ENCODE peak calls at places on chromosomes 13 and 19, in nine cellular contexts. W is tibial nerve; F is ovary; N is PC-3; U is hepatocyte; A is cardiac muscle cell; Z is naive thymus-derived CD4-positive, alpha-beta T cell; M is pancreas; H is colonic mucosa. S is an unnamed sample.

GRCh38 chr13:59776924-59777690 is 386.6 kb downstream of the DIAPH3 start:
- DNase-seq in W (no peak), F (no peak), N (peak), U (no peak), A (no peak), Z (no peak), M (no peak), H (no peak), S (no peak)

GRCh38 chr19:21751379-21751778 is 16.0 kb downstream of the ZNF100 start:
- DNase-seq in W (no peak), F (no peak), N (no peak), U (no peak), A (no peak), Z (no peak), M (no peak), H (no peak), S (no peak)

GRCh38 chr13:111483621-111483987 is 163.2 kb downstream of the TEX29 start:
- DNase-seq in W (no peak), F (no peak), N (no peak), U (no peak), A (no peak), Z (no peak), M (no peak), H (no peak), S (no peak)

GRCh38 chr13:99269627-99270252 is 11.6 kb upstream of the GPR18 start:
- DNase-seq in W (no peak), F (no peak), N (peak), U (peak), A (peak), Z (peak), M (no peak), H (no peak), S (no peak)

GRCh38 chr13:23637813-23638212 is 67.6 kb downstream of the TNFRSF19 start:
- DNase-seq in W (no peak), F (peak), N (no peak), U (no peak), A (no peak), Z (no peak), M (no peak), H (no peak), S (no peak)

GRCh38 chr19:21484631-21485030 is 20.8 kb upstream of the ZNF429 start:
- DNase-seq in W (no peak), F (no peak), N (no peak), U (no peak), A (no peak), Z (no peak), M (no peak), H (no peak), S (no peak)

GRCh38 chr19:38596057-38596981 is 21.4 kb downstream of the MAP4K1 start:
- DNase-seq in W (no peak), F (peak), N (peak), U (peak), A (peak), Z (no peak), M (peak), H (peak), S (no peak)

GRCh38 chr19:17977073-17977472 is 10.2 kb downstream of the KCNN1 start:
- DNase-seq in W (no peak), F (no peak), N (no peak), U (no peak), A (no peak), Z (no peak), M (no peak), H (no peak), S (no peak)

GRCh38 chr13:27280009-27280646 is 9.5 kb downstream of the RASL11A start:
- DNase-seq in W (no peak), F (no peak), N (peak), U (no peak), A (no peak), Z (no peak), M (no peak), H (no peak), S (no peak)

GRCh38 chr13:87671824-87672603 is 843 bp downstream of the SLITRK5 start:
- DNase-seq in W (no peak), F (no peak), N (no peak), U (peak), A (no peak), Z (no peak), M (no peak), H (no peak), S (peak)

GRCh38 chr19:42282036-42282762 is 13.1 kb downstream of the CIC start:
- DNase-seq in W (peak), F (peak), N (no peak), U (peak), A (no peak), Z (no peak), M (no peak), H (no peak), S (peak)

GRCh38 chr19:5929646-5930045 is 15.6 kb downstream of the CAPS start:
- DNase-seq in W (no peak), F (no peak), N (no peak), U (no peak), A (no peak), Z (no peak), M (no peak), H (no peak), S (no peak)

GRCh38 chr13:113171250-113172125 is 13.0 kb downstream of the PROZ start:
- DNase-seq in W (no peak), F (no peak), N (no peak), U (no peak), A (no peak), Z (no peak), M (no peak), H (no peak), S (no peak)

GRCh38 chr19:51256053-51256682 is 5.3 kb downstream of the SIGLECL1 start:
- DNase-seq in W (no peak), F (no peak), N (no peak), U (no peak), A (no peak), Z (no peak), M (no peak), H (no peak), S (no peak)

GRCh38 chr19:31180907-31181306 is 168.3 kb downstream of the TSHZ3 start:
- DNase-seq in W (no peak), F (no peak), N (no peak), U (no peak), A (no peak), Z (no peak), M (no peak), H (no peak), S (no peak)

GRCh38 chr13:111476197-111476596 is 155.8 kb downstream of the TEX29 start:
- DNase-seq in W (no peak), F (no peak), N (no peak), U (no peak), A (no peak), Z (no peak), M (no peak), H (no peak), S (no peak)

GRCh38 chr13:49551245-49551644 is 34.1 kb downstream of the RCBTB1 start:
- DNase-seq in W (no peak), F (no peak), N (no peak), U (no peak), A (no peak), Z (no peak), M (no peak), H (no peak), S (no peak)

GRCh38 chr13:110743687-110744086 is 30.2 kb downstream of the ING1 start:
- DNase-seq in W (no peak), F (no peak), N (no peak), U (no peak), A (no peak), Z (no peak), M (no peak), H (no peak), S (no peak)

GRCh38 chr13:50365683-50366391 is 350.6 kb downstream of the KCNRG start:
- DNase-seq in W (no peak), F (no peak), N (peak), U (peak), A (no peak), Z (peak), M (peak), H (no peak), S (no peak)

GRCh38 chr19:31803819-31804446 is 454.7 kb upstream of the TSHZ3 start:
- DNase-seq in W (no peak), F (no peak), N (no peak), U (no peak), A (no peak), Z (no peak), M (no peak), H (no peak), S (no peak)

GRCh38 chr19:6803036-6803404 is 30.5 kb downstream of the VAV1 start:
- DNase-seq in W (no peak), F (no peak), N (no peak), U (no peak), A (no peak), Z (no peak), M (no peak), H (no peak), S (peak)

GRCh38 chr19:17236414-17236716 is 9.4 kb downstream of the NR2F6 start:
- DNase-seq in W (no peak), F (no peak), N (no peak), U (no peak), A (no peak), Z (no peak), M (no peak), H (peak), S (no peak)

GRCh38 chr13:90105881-90106496 is 1241.5 kb upstream of the MIR17HG start:
- DNase-seq in W (no peak), F (no peak), N (peak), U (no peak), A (no peak), Z (no peak), M (no peak), H (no peak), S (no peak)

GRCh38 chr13:34013061-34013460 is 195.1 kb downstream of the RFC3 start:
- DNase-seq in W (no peak), F (no peak), N (no peak), U (no peak), A (no peak), Z (no peak), M (no peak), H (no peak), S (no peak)

GRCh38 chr19:10544753-10545251 is 1.1 kb downstream of the ATG4D start:
- DNase-seq in W (no peak), F (no peak), N (no peak), U (no peak), A (no peak), Z (no peak), M (no peak), H (peak), S (peak)

GRCh38 chr19:42469311-42470239 is 26.8 kb upstream of the CXCL17 start:
- DNase-seq in W (no peak), F (no peak), N (no peak), U (no peak), A (no peak), Z (no peak), M (no peak), H (no peak), S (no peak)

GRCh38 chr19:1472227-1473055 is 6.6 kb downstream of the C19orf25 start:
- DNase-seq in W (no peak), F (no peak), N (no peak), U (no peak), A (no peak), Z (no peak), M (peak), H (no peak), S (no peak)

GRCh38 chr19:27974082-27974513 is 1238.9 kb downstream of the UQCRFS1 start:
- DNase-seq in W (no peak), F (no peak), N (peak), U (peak), A (peak), Z (no peak), M (no peak), H (peak), S (no peak)

GRCh38 chr13:77857810-77858209 is 60.8 kb downstream of the EDNRB start:
- DNase-seq in W (no peak), F (no peak), N (no peak), U (no peak), A (no peak), Z (no peak), M (no peak), H (no peak), S (no peak)
- H3K27ac ChIP-seq in W (no peak), F (no peak), N (no peak), U (no peak), A (no peak), Z (no peak), M (no peak), H (no peak), S (no peak)

GRCh38 chr19:46297700-46298476 is 1.0 kb downstream of the HIF3A start:
- DNase-seq in W (peak), F (peak), N (no peak), U (peak), A (no peak), Z (no peak), M (no peak), H (peak), S (no peak)

GRCh38 chr19:46298477-46299003 is 1.7 kb downstream of the HIF3A start:
- DNase-seq in W (no peak), F (no peak), N (no peak), U (no peak), A (no peak), Z (no peak), M (no peak), H (no peak), S (no peak)

GRCh38 chr19:46295401-46296308 is 1.2 kb upstream of the HIF3A start:
- DNase-seq in W (no peak), F (no peak), N (no peak), U (no peak), A (no peak), Z (no peak), M (no peak), H (peak), S (no peak)

GRCh38 chr19:46299004-46299509 is 2.2 kb downstream of the HIF3A start:
- DNase-seq in W (peak), F (peak), N (peak), U (peak), A (peak), Z (no peak), M (peak), H (peak), S (peak)

DNA sequence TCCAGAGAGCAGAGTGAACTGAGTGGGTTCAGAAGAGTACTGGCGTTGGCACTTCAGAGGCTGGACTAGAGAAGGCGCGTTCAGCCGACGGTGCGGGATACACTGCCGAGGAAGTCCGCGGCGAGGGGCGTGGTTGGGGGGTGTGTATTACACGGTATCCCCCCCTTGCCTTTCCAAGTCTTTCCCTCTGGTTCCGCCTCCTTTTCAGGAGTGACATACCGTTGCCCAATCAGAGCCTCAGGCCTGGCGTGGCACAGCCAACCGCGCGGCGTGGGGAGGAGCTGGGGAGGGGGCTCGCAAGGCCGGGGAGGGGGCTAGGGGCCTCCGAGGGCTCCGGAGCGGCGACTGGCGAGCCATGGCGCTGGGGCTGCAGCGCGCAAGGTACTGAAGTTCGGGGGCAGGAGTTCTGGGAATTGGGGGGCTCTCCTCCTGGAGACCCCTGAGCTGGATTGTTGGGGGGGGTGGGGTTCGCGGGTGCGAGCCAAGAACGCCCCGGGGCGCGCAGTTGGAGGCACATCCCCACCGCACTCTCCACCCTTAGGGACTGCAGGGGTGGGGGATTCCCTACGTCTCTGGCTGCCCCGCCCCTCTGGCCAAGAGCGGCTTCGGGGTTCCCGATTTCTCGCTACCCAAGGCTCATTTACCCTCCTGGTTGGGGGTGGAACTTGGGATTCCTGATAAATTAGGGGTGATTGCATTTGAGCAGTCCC is at the start of gene HIF3A:
- DNase-seq in W (peak), F (peak), N (no peak), U (peak), A (peak), Z (no peak), M (peak), H (peak), S (peak)
- H3K4me3 ChIP-seq in W (peak), F (peak), N (no peak), U (peak), A (peak), Z (no peak), M (no peak), H (peak), S (peak)

GRCh38 chr19:32823747-32824102 is 45.8 kb downstream of the SLC7A9 start:
- DNase-seq in W (no peak), F (no peak), N (no peak), U (no peak), A (no peak), Z (no peak), M (no peak), H (no peak), S (no peak)

GRCh38 chr19:32824906-32825608 is 44.5 kb downstream of the SLC7A9 start:
- DNase-seq in W (no peak), F (no peak), N (no peak), U (no peak), A (no peak), Z (no peak), M (no peak), H (no peak), S (no peak)

GRCh38 chr19:32822916-32823746 is 46.4 kb downstream of the SLC7A9 start:
- DNase-seq in W (no peak), F (no peak), N (no peak), U (no peak), A (no peak), Z (no peak), M (no peak), H (no peak), S (no peak)

GRCh38 chr19:32828139-32828538 is 41.4 kb downstream of the SLC7A9 start:
- DNase-seq in W (no peak), F (no peak), N (no peak), U (no peak), A (no peak), Z (no peak), M (no peak), H (no peak), S (no peak)

GRCh38 chr19:32824136-32824835 is 45.3 kb downstream of the SLC7A9 start:
- DNase-seq in W (no peak), F (no peak), N (no peak), U (no peak), A (no peak), Z (no peak), M (no peak), H (no peak), S (no peak)
- H3K27ac ChIP-seq in W (no peak), F (no peak), N (no peak), U (no peak), A (no peak), Z (no peak), M (no peak), H (no peak), S (no peak)

DNA sequence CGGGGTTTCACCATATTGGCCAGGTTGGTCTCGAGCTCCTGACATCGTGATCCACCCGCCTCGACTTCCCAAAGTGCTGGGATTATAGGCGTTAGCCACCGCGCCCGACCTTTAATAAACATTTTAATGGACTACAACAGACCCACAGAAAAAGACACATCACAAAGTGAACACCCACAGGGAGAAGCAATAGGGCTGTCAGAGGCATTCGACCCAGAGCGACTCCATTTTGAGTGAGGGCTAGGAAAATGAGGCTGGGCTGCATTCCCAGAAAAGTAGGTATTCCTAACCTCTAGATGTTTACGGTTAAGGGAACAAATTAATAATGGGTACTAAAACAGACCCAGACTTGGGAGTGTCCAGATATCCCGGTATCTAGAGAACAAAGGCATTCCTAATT is 1.0 kb upstream of the ZNF8 start:
- DNase-seq in W (no peak), F (no peak), N (no peak), U (no peak), A (no peak), Z (no peak), M (no peak), H (peak), S (no peak)
- H3K4me3 ChIP-seq in W (peak), F (peak), N (peak), U (peak), A (peak), Z (peak), M (no peak), H (peak), S (peak)

GRCh38 chr19:2887391-2887914 is 13.3 kb upstream of the ZNF57 start:
- DNase-seq in W (peak), F (no peak), N (peak), U (peak), A (peak), Z (peak), M (no peak), H (no peak), S (no peak)
- H3K27ac ChIP-seq in W (peak), F (no peak), N (no peak), U (no peak), A (no peak), Z (no peak), M (no peak), H (no peak), S (no peak)

GRCh38 chr13:102461302-102461701 is 59.5 kb upstream of the FGF14 start:
- DNase-seq in W (no peak), F (no peak), N (no peak), U (no peak), A (no peak), Z (no peak), M (no peak), H (no peak), S (no peak)
- H3K4me3 ChIP-seq in W (no peak), F (no peak), N (no peak), U (no peak), A (no peak), Z (no peak), M (no peak), H (no peak), S (no peak)